ENCODE peak calls at places on chromosome 11, in six cellular contexts. B is AG04450, U is coronary artery, Y is erythroblast, W is NCI-H82, J is NCI-H2107. G is an unnamed sample.

GRCh38 chr11:119306373-119306890 is 10.5 kb downstream of the MCAM start:
- DNase-seq in B (no peak), U (peak; percentile 93), Y (no peak), J (no peak), W (no peak), G (no peak)

GRCh38 chr11:84300112-84300511 is 1013.9 kb upstream of the CCDC90B start:
- DNase-seq in Y (no peak), U (no peak), B (no peak), W (no peak), J (no peak), G (no peak)

GRCh38 chr11:65435330-65435931 is 12.8 kb downstream of the NEAT1 start:
- DNase-seq in Y (no peak), J (no peak), U (peak; percentile 71), W (no peak), B (no peak), G (no peak)

GRCh38 chr11:73331138-73331916 is 23.3 kb downstream of the ARHGEF17 start:
- DNase-seq in B (no peak), J (no peak), Y (no peak), W (no peak), U (no peak), G (no peak)

GRCh38 chr11:2730323-2731284 is 30.8 kb upstream of the KCNQ1OT1 start:
- DNase-seq in J (no peak), B (no peak), Y (no peak), W (no peak), U (no peak), G (no peak)

GRCh38 chr11:100557830-100558611 is 129.1 kb upstream of the ARHGAP42 start:
- DNase-seq in W (no peak), B (no peak), Y (no peak), U (no peak), J (no peak), G (no peak)

GRCh38 chr11:15195454-15196200 is 80.9 kb downstream of the INSC start:
- DNase-seq in Y (no peak), U (no peak), W (no peak), J (no peak), B (no peak), G (no peak)

GRCh38 chr11:28729339-28729738 is 621.2 kb downstream of the METTL15 start:
- DNase-seq in U (no peak), W (no peak), Y (no peak), J (no peak), B (no peak), G (no peak)

GRCh38 chr11:86919557-86920210 is 35.5 kb downstream of the FZD4 start:
- DNase-seq in Y (peak; percentile 57), J (no peak), W (peak; percentile 62), B (peak; percentile 59), U (no peak), G (peak; percentile 48)

GRCh38 chr11:34214961-34215805 is 109.8 kb downstream of the NAT10 start:
- DNase-seq in J (no peak), B (no peak), W (no peak), Y (no peak), U (no peak), G (no peak)

GRCh38 chr11:117950320-117950719 is 21.1 kb upstream of the TMPRSS13 start:
- DNase-seq in W (peak; percentile 6), B (no peak), J (no peak), U (no peak), Y (peak; percentile 6), G (no peak)